ENCODE peak calls at places on chromosome 3, in eight cellular contexts. One of them, this sample, is unnamed.

GRCh38 chr3:106643684-106644161 is 733.5 kb upstream of the CCDC54 start:
- DNase-seq in uterus: no peak
- DNase-seq in sigmoid colon: no peak
- DNase-seq in stomach: no peak
- DNase-seq in heart left ventricle: no peak
- DNase-seq in IMR-90: no peak
- DNase-seq in A549: no peak
- DNase-seq in HepG2: no peak
- DNase-seq in this sample: no peak

GRCh38 chr3:22159004-22159695 is 408.1 kb upstream of the ZNF385D start:
- DNase-seq in uterus: no peak
- DNase-seq in sigmoid colon: no peak
- DNase-seq in stomach: no peak
- DNase-seq in heart left ventricle: no peak
- DNase-seq in IMR-90: no peak
- DNase-seq in A549: no peak
- DNase-seq in HepG2: peak
- DNase-seq in this sample: no peak

GRCh38 chr3:168807426-168807825 is 711.7 kb upstream of the GOLIM4 start:
- DNase-seq in uterus: no peak
- DNase-seq in sigmoid colon: no peak
- DNase-seq in stomach: no peak
- DNase-seq in heart left ventricle: no peak
- DNase-seq in IMR-90: no peak
- DNase-seq in A549: no peak
- DNase-seq in HepG2: no peak
- DNase-seq in this sample: no peak

GRCh38 chr3:51361746-51362145 is 23.3 kb upstream of the MANF start:
- DNase-seq in uterus: no peak
- DNase-seq in sigmoid colon: no peak
- DNase-seq in stomach: no peak
- DNase-seq in heart left ventricle: no peak
- DNase-seq in IMR-90: no peak
- DNase-seq in A549: no peak
- DNase-seq in HepG2: no peak
- DNase-seq in this sample: no peak

GRCh38 chr3:141275032-141275422 is 43.4 kb downstream of the PXYLP1 start:
- DNase-seq in uterus: no peak
- DNase-seq in sigmoid colon: no peak
- DNase-seq in stomach: no peak
- DNase-seq in heart left ventricle: no peak
- DNase-seq in IMR-90: peak
- DNase-seq in A549: no peak
- DNase-seq in HepG2: peak
- DNase-seq in this sample: no peak

GRCh38 chr3:124761935-124762334 is 31.7 kb downstream of the UMPS start:
- DNase-seq in uterus: no peak
- DNase-seq in sigmoid colon: no peak
- DNase-seq in stomach: no peak
- DNase-seq in heart left ventricle: no peak
- DNase-seq in IMR-90: no peak
- DNase-seq in A549: no peak
- DNase-seq in HepG2: peak
- DNase-seq in this sample: no peak

GRCh38 chr3:23263796-23264195 is 60.7 kb downstream of the UBE2E2 start:
- DNase-seq in uterus: no peak
- DNase-seq in sigmoid colon: no peak
- DNase-seq in stomach: no peak
- DNase-seq in heart left ventricle: no peak
- DNase-seq in IMR-90: peak
- DNase-seq in A549: peak
- DNase-seq in HepG2: no peak
- DNase-seq in this sample: no peak

GRCh38 chr3:43752908-43753307 is 62.2 kb downstream of the ABHD5 start:
- DNase-seq in uterus: no peak
- DNase-seq in sigmoid colon: no peak
- DNase-seq in stomach: no peak
- DNase-seq in heart left ventricle: no peak
- DNase-seq in IMR-90: peak
- DNase-seq in A549: no peak
- DNase-seq in HepG2: no peak
- DNase-seq in this sample: no peak

GRCh38 chr3:157064402-157064801 is 95.5 kb downstream of the CCNL1 start:
- DNase-seq in uterus: no peak
- DNase-seq in sigmoid colon: no peak
- DNase-seq in stomach: no peak
- DNase-seq in heart left ventricle: no peak
- DNase-seq in IMR-90: no peak
- DNase-seq in A549: no peak
- DNase-seq in HepG2: no peak
- DNase-seq in this sample: peak

GRCh38 chr3:175932586-175932985 is 1073.5 kb downstream of the NAALADL2 start:
- DNase-seq in uterus: no peak
- DNase-seq in sigmoid colon: no peak
- DNase-seq in stomach: no peak
- DNase-seq in heart left ventricle: no peak
- DNase-seq in IMR-90: peak
- DNase-seq in A549: no peak
- DNase-seq in HepG2: no peak
- DNase-seq in this sample: no peak
- TF ChIP-seq POLR2A in uterus: no peak
- TF ChIP-seq POLR2A in sigmoid colon: no peak
- TF ChIP-seq POLR2A in stomach: no peak
- TF ChIP-seq POLR2A in heart left ventricle: no peak
- TF ChIP-seq POLR2A in IMR-90: no peak
- TF ChIP-seq POLR2A in A549: no peak
- TF ChIP-seq POLR2A in HepG2: no peak
- TF ChIP-seq POLR2A in this sample: no peak

DNA sequence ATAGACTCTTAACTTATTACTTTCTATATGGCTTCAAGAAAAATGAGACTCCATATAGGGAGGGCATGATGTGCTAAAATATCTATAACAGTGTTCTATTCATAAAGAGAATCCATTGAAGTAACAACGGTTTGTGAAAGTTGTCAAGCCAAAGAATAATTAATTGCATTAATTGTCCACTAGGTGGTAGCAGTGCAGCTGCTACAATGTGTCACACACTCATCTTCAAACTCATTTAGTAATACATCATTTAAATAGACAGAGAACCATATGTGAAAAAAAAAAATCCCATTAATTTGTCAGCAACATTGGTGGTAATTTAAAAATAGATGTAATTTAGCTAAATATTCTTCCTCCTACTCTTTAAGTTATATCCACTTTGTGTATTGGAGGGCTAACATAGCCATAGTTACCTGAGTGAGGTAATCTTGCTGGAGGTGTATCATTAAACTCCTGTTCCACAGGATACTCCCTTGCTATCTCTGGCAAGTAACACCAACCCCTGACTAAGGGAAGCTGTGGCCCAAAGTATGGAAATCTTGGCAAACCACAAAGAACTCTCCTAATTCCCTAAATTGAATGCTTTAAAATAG is 3.7 kb upstream of the CPA3 start:
- DNase-seq in uterus: no peak
- DNase-seq in sigmoid colon: no peak
- DNase-seq in stomach: no peak
- DNase-seq in heart left ventricle: no peak
- DNase-seq in IMR-90: peak
- DNase-seq in A549: peak
- DNase-seq in HepG2: peak
- DNase-seq in this sample: no peak
- H3K4me3 ChIP-seq in uterus: no peak
- H3K4me3 ChIP-seq in sigmoid colon: no peak
- H3K4me3 ChIP-seq in stomach: no peak
- H3K4me3 ChIP-seq in heart left ventricle: no peak
- H3K4me3 ChIP-seq in IMR-90: no peak
- H3K4me3 ChIP-seq in A549: no peak
- H3K4me3 ChIP-seq in HepG2: no peak
- H3K4me3 ChIP-seq in this sample: no peak

GRCh38 chr3:30668051-30668609 is 61.7 kb downstream of the TGFBR2 start:
- DNase-seq in uterus: no peak
- DNase-seq in sigmoid colon: no peak
- DNase-seq in stomach: no peak
- DNase-seq in heart left ventricle: no peak
- DNase-seq in IMR-90: no peak
- DNase-seq in A549: no peak
- DNase-seq in HepG2: no peak
- DNase-seq in this sample: no peak
- TF ChIP-seq POLR2A in uterus: no peak
- TF ChIP-seq POLR2A in sigmoid colon: no peak
- TF ChIP-seq POLR2A in stomach: no peak
- TF ChIP-seq POLR2A in heart left ventricle: no peak
- TF ChIP-seq POLR2A in IMR-90: no peak
- TF ChIP-seq POLR2A in A549: no peak
- TF ChIP-seq POLR2A in HepG2: no peak
- TF ChIP-seq POLR2A in this sample: no peak

GRCh38 chr3:8507496-8507895 is 5.9 kb downstream of the LMCD1 start:
- DNase-seq in uterus: no peak
- DNase-seq in sigmoid colon: no peak
- DNase-seq in stomach: no peak
- DNase-seq in heart left ventricle: no peak
- DNase-seq in IMR-90: no peak
- DNase-seq in A549: no peak
- DNase-seq in HepG2: no peak
- DNase-seq in this sample: no peak
- H3K4me3 ChIP-seq in uterus: no peak
- H3K4me3 ChIP-seq in sigmoid colon: no peak
- H3K4me3 ChIP-seq in stomach: no peak
- H3K4me3 ChIP-seq in heart left ventricle: no peak
- H3K4me3 ChIP-seq in IMR-90: no peak
- H3K4me3 ChIP-seq in A549: no peak
- H3K4me3 ChIP-seq in HepG2: no peak
- H3K4me3 ChIP-seq in this sample: no peak

GRCh38 chr3:45943207-45943846 is at the start of gene CXCR6:
- DNase-seq in uterus: no peak
- DNase-seq in sigmoid colon: peak
- DNase-seq in stomach: no peak
- DNase-seq in heart left ventricle: no peak
- DNase-seq in IMR-90: peak
- DNase-seq in A549: no peak
- DNase-seq in HepG2: no peak
- DNase-seq in this sample: no peak
- TF ChIP-seq POLR2A in uterus: no peak
- TF ChIP-seq POLR2A in sigmoid colon: no peak
- TF ChIP-seq POLR2A in stomach: no peak
- TF ChIP-seq POLR2A in heart left ventricle: no peak
- TF ChIP-seq POLR2A in IMR-90: no peak
- TF ChIP-seq POLR2A in A549: no peak
- TF ChIP-seq POLR2A in HepG2: no peak
- TF ChIP-seq POLR2A in this sample: no peak

GRCh38 chr3:112811917-112812660 is 34.6 kb downstream of the CD200R1L start:
- DNase-seq in uterus: peak
- DNase-seq in sigmoid colon: peak
- DNase-seq in stomach: no peak
- DNase-seq in heart left ventricle: no peak
- DNase-seq in IMR-90: no peak
- DNase-seq in A549: no peak
- DNase-seq in HepG2: no peak
- DNase-seq in this sample: no peak

GRCh38 chr3:112814256-112814655 is 32.4 kb downstream of the CD200R1L start:
- DNase-seq in uterus: peak
- DNase-seq in sigmoid colon: no peak
- DNase-seq in stomach: no peak
- DNase-seq in heart left ventricle: no peak
- DNase-seq in IMR-90: peak
- DNase-seq in A549: peak
- DNase-seq in HepG2: peak
- DNase-seq in this sample: no peak

GRCh38 chr3:112813723-112814171 is 32.9 kb downstream of the CD200R1L start:
- DNase-seq in uterus: no peak
- DNase-seq in sigmoid colon: no peak
- DNase-seq in stomach: no peak
- DNase-seq in heart left ventricle: no peak
- DNase-seq in IMR-90: peak
- DNase-seq in A549: no peak
- DNase-seq in HepG2: no peak
- DNase-seq in this sample: peak

GRCh38 chr3:112811150-112811884 is 35.3 kb downstream of the CD200R1L start:
- DNase-seq in uterus: peak
- DNase-seq in sigmoid colon: peak
- DNase-seq in stomach: no peak
- DNase-seq in heart left ventricle: no peak
- DNase-seq in IMR-90: peak
- DNase-seq in A549: no peak
- DNase-seq in HepG2: no peak
- DNase-seq in this sample: no peak

GRCh38 chr3:112813016-112813415 is 33.6 kb downstream of the CD200R1L start:
- DNase-seq in uterus: no peak
- DNase-seq in sigmoid colon: no peak
- DNase-seq in stomach: no peak
- DNase-seq in heart left ventricle: no peak
- DNase-seq in IMR-90: no peak
- DNase-seq in A549: no peak
- DNase-seq in HepG2: no peak
- DNase-seq in this sample: no peak
- H3K4me3 ChIP-seq in uterus: no peak
- H3K4me3 ChIP-seq in sigmoid colon: no peak
- H3K4me3 ChIP-seq in stomach: no peak
- H3K4me3 ChIP-seq in heart left ventricle: no peak
- H3K4me3 ChIP-seq in IMR-90: no peak
- H3K4me3 ChIP-seq in A549: no peak
- H3K4me3 ChIP-seq in HepG2: no peak
- H3K4me3 ChIP-seq in this sample: no peak

This sample was measured in lower leg skin.